ENCODE peak calls at places on chromosomes 5 and 9, in eight cellular contexts. A, I, Q, V, R, J, X and G are unnamed samples.

GRCh38 chr5:124660229-124661093 is 86.0 kb downstream of the ZNF608 start:
- DNase-seq in A (peak; percentile 83), I (no peak), Q (peak; percentile 70), V (no peak), R (peak; percentile 42), J (no peak), X (no peak), G (no peak)

GRCh38 chr5:177067491-177067890 is 19.2 kb upstream of the FGFR4 start:
- DNase-seq in A (no peak), I (no peak), Q (no peak), V (no peak), R (no peak), J (no peak), X (no peak), G (no peak)

GRCh38 chr5:35470866-35471265 is 146.8 kb upstream of the SPEF2 start:
- DNase-seq in A (no peak), I (no peak), Q (no peak), V (peak; percentile 44), R (no peak), J (no peak), X (no peak), G (no peak)

GRCh38 chr9:129544766-129545165 is 76.1 kb downstream of the C9orf50 start:
- DNase-seq in A (no peak), I (no peak), Q (no peak), V (no peak), R (no peak), J (no peak), X (no peak), G (no peak)

GRCh38 chr9:124465736-124466135 is 15.5 kb downstream of the ADGRD2 start:
- DNase-seq in A (no peak), I (no peak), Q (no peak), V (no peak), R (no peak), J (no peak), X (no peak), G (peak; percentile 14)

GRCh38 chr5:174563899-174564298 is 160.5 kb upstream of the MSX2 start:
- DNase-seq in A (peak; percentile 10), I (peak; percentile 46), Q (no peak), V (no peak), R (no peak), J (no peak), X (no peak), G (no peak)

GRCh38 chr9:2686884-2687283 is 30.4 kb upstream of the KCNV2 start:
- DNase-seq in A (peak; percentile 22), I (no peak), Q (peak; percentile 42), V (no peak), R (no peak), J (no peak), X (no peak), G (no peak)

GRCh38 chr5:54904425-54904824 is 81.0 kb downstream of the ESM1 start:
- DNase-seq in A (peak; percentile 67), I (no peak), Q (peak; percentile 68), V (peak; percentile 21), R (no peak), J (no peak), X (no peak), G (no peak)

GRCh38 chr9:88280816-88281382 is 107.3 kb upstream of the SPIN1 start:
- DNase-seq in A (peak; percentile 73), I (no peak), Q (no peak), V (no peak), R (no peak), J (no peak), X (no peak), G (no peak)

GRCh38 chr9:68822596-68823165 is 117.6 kb downstream of the PIP5K1B start:
- DNase-seq in A (no peak), I (no peak), Q (no peak), V (no peak), R (no peak), J (no peak), X (no peak), G (no peak)

GRCh38 chr5:72723584-72723983 is 92.9 kb upstream of the TNPO1 start:
- DNase-seq in A (no peak), I (no peak), Q (no peak), V (no peak), R (no peak), J (no peak), X (no peak), G (no peak)

GRCh38 chr5:91401175-91401574 is 18.1 kb upstream of the ARRDC3 start:
- DNase-seq in A (peak; percentile 27), I (no peak), Q (no peak), V (no peak), R (no peak), J (no peak), X (no peak), G (no peak)

GRCh38 chr5:109690456-109691247 is 925 bp downstream of the MAN2A1 start:
- DNase-seq in A (peak; percentile 61), I (peak; percentile 73), Q (peak; percentile 94), V (peak; percentile 62), R (peak; percentile 83), J (peak; percentile 91), X (no peak), G (peak; percentile 93)

GRCh38 chr9:132703336-132703735 is 33.1 kb downstream of the GTF3C4 start:
- DNase-seq in A (no peak), I (no peak), Q (no peak), V (peak; percentile 21), R (no peak), J (no peak), X (no peak), G (no peak)

GRCh38 chr5:139747583-139748504 is 47.8 kb upstream of the PSD2 start:
- DNase-seq in A (peak; percentile 70), I (no peak), Q (no peak), V (no peak), R (peak; percentile 36), J (peak; percentile 80), X (no peak), G (peak; percentile 86)

GRCh38 chr9:115837618-115838017 is 316.0 kb upstream of the PAPPA start:
- DNase-seq in A (no peak), I (no peak), Q (no peak), V (no peak), R (no peak), J (peak; percentile 67), X (no peak), G (no peak)

GRCh38 chr5:41748631-41749030 is 121.6 kb downstream of the OXCT1 start:
- DNase-seq in A (no peak), I (no peak), Q (no peak), V (no peak), R (no peak), J (no peak), X (peak; percentile 77), G (no peak)

GRCh38 chr9:18457498-18457897 is 16.5 kb upstream of the ADAMTSL1 start:
- DNase-seq in A (no peak), I (no peak), Q (no peak), V (no peak), R (no peak), J (no peak), X (no peak), G (no peak)

GRCh38 chr9:92669527-92669889 is 423 bp downstream of the IPPK start:
- DNase-seq in A (peak; percentile 45), I (no peak), Q (no peak), V (no peak), R (peak; percentile 30), J (no peak), X (no peak), G (peak; percentile 91)

GRCh38 chr9:92669890-92670708 is at the start of gene IPPK:
- DNase-seq in A (peak; percentile 99), I (peak; percentile 98), Q (peak; percentile 99), V (peak; percentile 96), R (peak; percentile 99), J (peak; percentile 99), X (peak; percentile 91), G (peak; percentile 99)

GRCh38 chr9:92666912-92667532 is 2.9 kb downstream of the IPPK start:
- DNase-seq in A (no peak), I (no peak), Q (peak; percentile 91), V (no peak), R (peak; percentile 12), J (no peak), X (no peak), G (peak; percentile 56)

GRCh38 chr9:92668746-92669526 is 995 bp downstream of the IPPK start:
- DNase-seq in A (peak; percentile 46), I (no peak), Q (peak; percentile 89), V (peak; percentile 43), R (peak; percentile 22), J (no peak), X (no peak), G (peak; percentile 80)

DNA sequence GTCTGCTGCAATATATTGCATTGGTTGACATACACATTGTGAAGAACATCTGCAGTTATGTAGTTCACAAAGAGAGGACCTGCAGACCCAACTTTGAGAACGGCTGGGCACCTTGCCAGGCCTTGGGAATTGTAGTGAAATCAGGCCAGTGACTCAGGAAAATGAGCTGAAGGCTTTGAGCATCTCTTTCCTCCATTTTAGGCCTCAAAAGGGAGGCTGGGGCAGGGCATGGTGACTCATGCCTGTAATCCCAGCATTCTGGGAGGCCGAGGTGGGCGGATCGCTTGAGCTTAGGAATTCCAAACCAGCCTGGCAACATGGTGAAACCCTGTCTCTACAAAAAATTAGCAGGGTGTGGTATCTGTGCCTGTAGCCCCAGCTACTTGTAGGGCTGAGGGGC is 1.4 kb upstream of the IPPK start:
- DNase-seq in A (peak; percentile 40), I (no peak), Q (no peak), V (peak; percentile 47), R (peak; percentile 18), J (no peak), X (no peak), G (no peak)
- H3K4me3 ChIP-seq in A (peak overlapping the region; percentile 99), I (no peak overlapping the region), Q (peak overlapping the region; percentile 91), V (peak overlapping the region; percentile 89), R (peak overlapping the region; percentile 88), J (no peak overlapping the region), X (peak overlapping the region; percentile 91), G (no peak overlapping the region)

DNA sequence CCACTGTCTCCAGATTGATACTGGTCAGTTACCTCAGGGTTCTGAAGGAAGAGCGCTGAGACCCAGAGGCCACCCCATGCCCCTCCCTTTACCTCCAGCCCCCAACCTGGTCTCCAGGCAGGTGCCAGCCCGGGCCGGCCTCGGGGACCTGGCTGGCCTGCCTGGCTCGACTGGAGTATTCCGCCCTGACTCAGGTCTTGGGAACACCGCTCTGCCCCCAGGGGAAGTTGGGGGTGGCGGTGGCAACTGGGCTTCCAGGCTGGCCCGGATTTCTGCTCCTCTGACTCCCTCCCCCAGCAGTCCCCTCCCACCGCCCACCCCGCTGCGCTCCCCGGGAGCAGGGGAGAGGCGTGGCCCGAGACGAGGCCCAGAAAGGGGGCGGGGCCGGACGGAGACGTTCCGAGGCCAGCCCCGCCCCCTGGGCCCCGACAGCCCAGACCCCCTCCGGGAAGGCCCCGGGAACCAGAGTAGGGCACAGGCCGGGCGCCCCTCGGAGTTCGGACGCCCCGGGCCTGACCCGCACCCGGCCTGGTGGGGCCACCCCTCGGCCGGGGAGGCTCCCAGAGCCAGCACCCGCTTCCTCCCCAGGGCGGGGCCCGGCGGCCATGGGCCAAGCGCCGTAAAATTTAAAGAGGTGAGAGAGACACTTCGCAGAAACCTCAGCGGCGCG is 82.5 kb upstream of the ZBTB43 start:
- DNase-seq in A (peak; percentile 95), I (peak; percentile 74), Q (peak; percentile 94), V (no peak), R (peak; percentile 86), J (peak; percentile 90), X (peak; percentile 59), G (peak; percentile 98)
- TF ChIP-seq POLR2AphosphoS5 in A (peak; percentile 31), I (no peak), Q (peak; percentile 25), V (no peak), R (no peak), J (no peak), X (no peak), G (peak; percentile 87)

GRCh38 chr5:130278136-130278535 is 373.9 kb downstream of the CHSY3 start:
- DNase-seq in A (peak; percentile 24), I (no peak), Q (no peak), V (no peak), R (no peak), J (no peak), X (no peak), G (peak; percentile 47)
- H3K4me1 ChIP-seq in A (no peaks in the 10 kb centered on the region), I (no peaks in the 10 kb centered on the region), Q (no peaks in the 10 kb centered on the region), V (no peaks in the 10 kb centered on the region), R (no peaks in the 10 kb centered on the region), J (no peaks in the 10 kb centered on the region), X (no peaks in the 10 kb centered on the region), G (no peaks in the 10 kb centered on the region)

GRCh38 chr5:97839338-97840081 is 656.5 kb upstream of the RIOK2 start:
- DNase-seq in A (no peak), I (no peak), Q (no peak), V (no peak), R (no peak), J (no peak), X (no peak), G (no peak)
- H3K4me3 ChIP-seq in A (no peak overlapping the region), I (no peak overlapping the region), Q (no peak overlapping the region), V (no peak overlapping the region), R (no peak overlapping the region), J (no peak overlapping the region), X (no peak overlapping the region), G (no peak overlapping the region)